ENCODE peak calls at places on chromosome 18, in eight cellular contexts. H, U, V, W, A, P, D and K are unnamed samples.

GRCh38 chr18:36454258-36454657 is 156.7 kb downstream of the FHOD3 start:
- DNase-seq in H (no peak), U (no peak), V (no peak), W (no peak), A (no peak), P (no peak), D (no peak), K (no peak)

GRCh38 chr18:47149457-47150028 is 757 bp downstream of the HDHD2 start:
- DNase-seq in H (peak), U (no peak), V (no peak), W (no peak), A (no peak), P (no peak), D (no peak), K (no peak)

GRCh38 chr18:3998698-3999333 is 456.3 kb downstream of the DLGAP1 start:
- DNase-seq in H (peak), U (no peak), V (no peak), W (peak), A (no peak), P (no peak), D (no peak), K (no peak)

GRCh38 chr18:62721837-62722795 is 6.8 kb downstream of the PHLPP1 start:
- DNase-seq in H (no peak), U (no peak), V (no peak), W (no peak), A (no peak), P (no peak), D (no peak), K (no peak)

GRCh38 chr18:66557091-66557490 is 46.8 kb downstream of the CDH19 start:
- DNase-seq in H (no peak), U (no peak), V (no peak), W (no peak), A (no peak), P (no peak), D (no peak), K (no peak)

GRCh38 chr18:58392336-58393000 is 236.4 kb downstream of the ALPK2 start:
- DNase-seq in H (peak), U (no peak), V (no peak), W (peak), A (no peak), P (no peak), D (no peak), K (no peak)

GRCh38 chr18:48832961-48833700 is 117.6 kb downstream of the SMAD7 start:
- DNase-seq in H (peak), U (peak), V (peak), W (no peak), A (no peak), P (no peak), D (no peak), K (no peak)

GRCh38 chr18:79855147-79855910 is 57.6 kb downstream of the KCNG2 start:
- DNase-seq in H (no peak), U (peak), V (peak), W (no peak), A (no peak), P (no peak), D (no peak), K (no peak)

GRCh38 chr18:22695674-22696073 is 237.5 kb upstream of the RBBP8 start:
- DNase-seq in H (no peak), U (no peak), V (no peak), W (no peak), A (no peak), P (no peak), D (no peak), K (no peak)

GRCh38 chr18:8367217-8367988 is 241.8 kb upstream of the RAB12 start:
- DNase-seq in H (no peak), U (no peak), V (no peak), W (peak), A (no peak), P (no peak), D (peak), K (no peak)

GRCh38 chr18:22639026-22639463 is 221.3 kb upstream of the CTAGE1 start:
- DNase-seq in H (peak), U (no peak), V (no peak), W (no peak), A (peak), P (no peak), D (no peak), K (no peak)